ENCODE peak calls at places on chromosomes 3 and 15, in five cellular contexts. J is uterus, P is HCT116, T is esophagus squamous epithelium, Y is tibial nerve. Q is an unnamed sample.

GRCh38 chr3:99777708-99778107 is 40.0 kb upstream of the CMSS1 start:
- DNase-seq in J (no peak), P (no peak), T (no peak), Y (no peak), Q (no peak)

GRCh38 chr3:45174234-45174633 is 28.1 kb upstream of the CDCP1 start:
- DNase-seq in P (no peak), T (no peak), J (no peak), Y (no peak), Q (no peak)

GRCh38 chr3:60225848-60226247 is 1025.4 kb downstream of the FHIT start:
- DNase-seq in J (no peak), T (no peak), Y (no peak), P (no peak), Q (no peak)

GRCh38 chr3:89948008-89948407 is 840.6 kb downstream of the EPHA3 start:
- DNase-seq in T (no peak), J (no peak), P (no peak), Y (no peak), Q (no peak)

GRCh38 chr15:59879506-59879905 is 124.6 kb upstream of the FOXB1 start:
- DNase-seq in Y (no peak), T (no peak), J (no peak), P (no peak), Q (no peak)

GRCh38 chr15:65533057-65533752 is 2.9 kb downstream of the HACD3 start:
- DNase-seq in T (no peak), Y (no peak), J (no peak), P (no peak), Q (peak)

GRCh38 chr3:13208706-13209295 is 135.6 kb upstream of the IQSEC1 start:
- DNase-seq in T (no peak), J (no peak), P (no peak), Y (no peak), Q (no peak)

GRCh38 chr3:76624128-76624527 is 415.8 kb upstream of the ROBO2 start:
- DNase-seq in T (no peak), P (no peak), J (no peak), Y (no peak), Q (no peak)

GRCh38 chr3:15948403-15948802 is 150.6 kb upstream of the ANKRD28 start:
- DNase-seq in Y (no peak), P (no peak), T (no peak), J (no peak), Q (no peak)

GRCh38 chr3:25365636-25366035 is 62.4 kb upstream of the RARB start:
- DNase-seq in T (no peak), J (no peak), Y (no peak), P (no peak), Q (no peak)

GRCh38 chr15:26537653-26538052 is 235.2 kb downstream of the GABRB3 start:
- DNase-seq in Y (no peak), J (no peak), T (no peak), P (no peak), Q (no peak)

GRCh38 chr3:23920151-23920655 is 3.3 kb downstream of the RPL15 start:
- DNase-seq in P (no peak), T (no peak), J (no peak), Y (no peak), Q (peak)

GRCh38 chr3:40782086-40782721 is 257.4 kb downstream of the ZNF621 start:
- DNase-seq in J (no peak), P (no peak), Y (no peak), T (no peak), Q (no peak)

DNA sequence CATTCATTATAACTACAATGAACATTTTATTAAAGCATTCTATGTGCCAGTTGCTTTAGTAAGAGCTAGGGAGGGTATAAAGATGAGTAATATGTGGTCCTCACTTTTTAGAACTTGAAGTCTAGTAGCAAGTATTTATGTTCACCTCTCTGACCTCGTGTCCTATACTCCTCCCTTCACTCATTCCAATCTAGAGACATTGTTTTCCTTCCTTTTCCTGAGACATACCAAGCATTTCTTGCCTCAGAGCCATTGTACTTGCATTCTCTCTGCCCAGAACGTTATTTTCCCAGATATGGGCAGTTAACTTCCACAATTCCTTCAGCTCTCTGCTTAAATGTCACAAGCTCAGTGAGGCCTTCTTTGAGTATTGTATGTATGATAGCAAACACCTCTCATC is 408.6 kb downstream of the PDCD6IP start:
- DNase-seq in T (no peak), J (no peak), Y (no peak), P (no peak), Q (no peak)
- TF ChIP-seq POLR2A in T (no peak), J (no peak), Y (no peak), P (no peak), Q (no peak)

DNA sequence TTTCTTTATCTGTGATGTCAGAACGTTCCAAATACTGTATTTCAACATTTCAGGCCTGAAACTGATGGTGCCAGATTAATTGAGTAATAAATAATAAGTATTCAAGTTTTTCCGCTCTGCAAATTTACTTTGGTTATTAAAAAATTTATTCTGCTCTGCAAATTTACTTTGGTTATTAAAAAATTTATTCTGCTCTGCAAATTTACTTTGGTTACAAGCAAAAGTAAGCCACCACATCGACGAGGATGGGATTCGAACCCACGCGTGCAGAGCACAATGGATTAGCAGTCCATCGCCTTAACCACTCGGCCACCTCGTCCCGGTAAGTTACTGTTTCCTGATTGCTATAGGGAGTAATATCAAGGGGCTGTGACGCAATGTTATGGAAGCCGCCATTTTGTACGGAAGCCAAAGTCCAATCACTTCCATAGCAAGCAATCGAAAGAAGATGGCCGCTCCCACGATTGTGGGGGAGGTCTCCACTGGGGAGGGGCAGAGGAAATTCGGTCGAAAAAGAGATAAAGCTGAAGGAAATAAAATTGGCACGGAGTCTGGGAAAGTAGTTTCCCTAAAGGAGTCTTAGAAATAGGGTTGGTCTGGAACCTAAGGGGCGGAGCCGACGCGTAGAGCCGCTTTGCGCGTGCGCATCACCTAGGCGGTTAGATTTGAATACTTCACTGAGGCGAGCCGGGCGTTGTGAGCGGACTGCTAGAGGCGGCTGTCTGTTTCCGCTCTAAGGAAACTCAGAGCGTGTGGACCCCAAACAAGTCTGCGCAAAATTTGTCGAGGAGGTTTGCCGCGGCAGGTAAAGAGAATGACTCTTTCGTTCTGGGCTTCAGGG is at the start of gene KNL1:
- DNase-seq in J (peak), T (peak), P (peak), Y (peak), Q (peak)
- TF ChIP-seq POLR2A in J (no peak), T (no peak), P (peak), Y (no peak), Q (peak)

GRCh38 chr3:43105224-43105596 is 669 bp downstream of the POMGNT2 start:
- DNase-seq in Y (no peak), J (no peak), T (no peak), P (no peak), Q (no peak)

GRCh38 chr3:43106293-43106628 is 382 bp upstream of the POMGNT2 start:
- DNase-seq in Y (no peak), P (peak), T (no peak), J (no peak), Q (no peak)

GRCh38 chr3:43104786-43105185 is 1.1 kb downstream of the POMGNT2 start:
- DNase-seq in P (no peak), T (no peak), Y (no peak), J (no peak), Q (peak)

GRCh38 chr3:43104039-43104438 is 1.8 kb downstream of the POMGNT2 start:
- DNase-seq in P (no peak), Y (no peak), J (no peak), T (no peak), Q (no peak)

DNA sequence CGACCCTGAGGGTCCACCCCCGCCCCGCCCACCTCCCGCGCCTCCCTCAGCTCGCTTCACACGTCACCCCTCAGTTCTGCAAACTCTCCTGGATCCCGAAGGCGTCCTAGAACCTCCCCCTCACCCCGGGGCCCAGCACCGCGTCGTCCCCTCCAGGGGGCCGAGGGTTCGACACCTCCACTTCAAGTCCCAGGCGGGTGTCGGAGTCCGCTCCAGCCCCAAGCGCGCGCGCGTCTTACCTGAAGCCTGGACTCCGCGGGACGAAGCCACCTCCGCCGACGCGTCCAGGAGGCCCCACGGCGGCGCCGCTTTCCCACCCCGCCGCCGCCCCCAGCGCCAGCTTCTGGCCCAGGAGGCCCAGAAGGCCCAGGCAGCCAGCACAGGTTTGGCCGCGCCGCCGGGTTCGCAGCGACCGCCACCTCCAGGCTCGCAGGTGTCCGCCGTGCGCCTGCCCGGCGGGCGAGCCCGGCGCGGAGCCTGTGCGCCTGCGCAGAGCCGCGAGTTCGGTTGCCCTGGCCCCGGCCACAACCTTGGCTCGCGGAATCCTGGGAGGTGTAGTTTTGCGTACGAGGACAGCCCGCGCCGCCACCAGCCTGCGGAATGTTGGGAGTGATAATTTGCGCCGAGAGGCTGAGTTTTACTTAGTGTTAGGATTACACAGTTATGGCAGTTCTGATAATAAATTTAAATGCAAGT is at the start of gene POMGNT2:
- DNase-seq in T (peak), J (peak), Y (peak), P (peak), Q (peak)
- TF ChIP-seq POLR2A in T (peak), J (peak), Y (peak), P (peak), Q (peak)

GRCh38 chr3:114307841-114308228 is 14.0 kb downstream of the TIGIT start:
- DNase-seq in J (no peak), P (no peak), T (no peak), Y (no peak), Q (no peak)
- TF ChIP-seq POLR2A in J (no peak), P (no peak), T (no peak), Y (no peak), Q (no peak)

DNA sequence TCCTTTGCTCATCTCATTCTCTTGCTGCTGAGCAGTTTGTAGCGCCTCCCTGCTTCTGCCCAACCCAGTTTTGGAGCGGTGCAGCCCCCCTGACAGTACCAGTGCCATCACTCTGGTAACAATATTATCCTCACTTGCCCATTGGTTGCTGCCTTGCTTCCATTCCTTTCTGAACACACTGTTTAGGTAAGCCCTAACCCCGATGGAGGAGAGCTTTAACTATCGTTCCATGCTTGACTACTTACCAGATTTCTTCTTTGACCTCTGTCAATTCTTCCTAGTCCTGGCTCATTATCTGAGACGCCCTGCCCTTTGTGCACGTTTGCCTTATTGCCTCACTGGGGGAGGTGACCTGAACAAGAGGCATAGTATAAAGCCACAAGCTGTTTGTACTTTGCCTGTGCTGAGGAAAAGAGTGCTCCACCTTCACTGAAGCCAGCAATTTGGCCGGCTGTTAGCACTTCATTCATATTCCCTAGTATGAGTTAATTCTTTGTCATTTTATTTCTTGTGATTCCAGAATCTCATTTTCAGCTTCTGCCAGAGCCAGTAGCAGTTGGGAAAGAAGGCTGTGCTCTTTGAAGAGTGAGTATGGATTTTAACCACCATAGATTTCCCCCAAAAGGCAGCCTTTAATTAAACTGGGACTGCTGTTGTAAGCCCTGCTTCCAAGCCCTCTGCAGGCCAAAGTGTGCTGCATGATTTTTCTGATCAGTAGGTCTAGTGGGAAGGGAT is 11.9 kb downstream of the ABHD6 start:
- DNase-seq in P (no peak), Y (no peak), J (no peak), T (no peak), Q (no peak)
- TF ChIP-seq POLR2A in P (no peak), Y (no peak), J (no peak), T (no peak), Q (no peak)

DNA sequence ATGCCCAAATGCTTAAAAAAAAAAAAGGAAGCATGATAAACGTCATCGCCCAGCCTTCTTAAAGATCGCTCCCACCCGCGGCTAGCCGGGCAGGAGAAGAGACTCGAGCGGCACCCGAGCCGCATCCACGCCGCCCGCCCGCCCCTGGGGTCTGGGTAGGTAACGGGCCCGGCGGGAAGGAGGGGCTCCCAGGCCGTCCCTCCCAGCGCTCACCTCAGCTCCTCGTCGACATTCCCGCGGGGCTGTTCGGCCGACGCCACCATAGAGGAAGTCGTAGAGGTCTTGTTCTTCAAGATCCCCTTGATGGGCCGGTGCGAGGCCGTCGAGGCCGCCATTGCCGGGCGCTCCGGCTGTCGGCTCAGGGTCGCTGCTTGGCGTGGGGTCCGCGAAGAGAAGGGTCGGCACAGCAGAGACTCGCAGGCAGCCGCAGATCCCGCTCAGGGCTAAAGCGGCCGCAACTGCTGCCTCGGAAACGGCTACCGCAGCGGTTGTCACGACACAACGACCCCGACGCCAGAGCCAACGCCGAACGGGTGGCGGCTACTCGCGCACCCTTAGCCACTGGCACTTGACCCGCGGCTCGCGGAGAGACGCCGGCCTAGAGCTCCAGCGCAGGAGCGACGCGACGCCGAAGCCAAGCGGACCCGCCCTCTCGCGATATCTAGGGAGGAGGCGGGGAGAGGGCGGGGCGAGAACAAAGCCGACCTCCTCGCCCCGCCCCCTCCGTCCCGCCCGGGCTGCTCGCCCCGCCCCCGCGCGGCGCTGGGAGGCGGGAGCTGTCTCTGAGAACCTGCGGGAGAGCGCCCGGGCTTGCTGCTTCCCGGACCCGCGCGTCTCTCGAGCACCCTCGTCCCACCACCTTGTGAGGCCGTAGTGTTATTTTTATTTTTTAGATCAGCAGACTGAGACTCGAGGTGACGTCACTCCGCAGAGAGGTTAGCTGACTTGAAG is at the start of gene PPP1R2:
- DNase-seq in Y (peak), T (peak), P (peak), J (peak), Q (peak)
- TF ChIP-seq POLR2A in Y (peak), T (peak), P (peak), J (peak), Q (peak)

GRCh38 chr15:37099321-37100108 is 834 bp downstream of the MEIS2 start:
- DNase-seq in J (peak), P (peak), T (no peak), Y (no peak), Q (peak)
- TF ChIP-seq POLR2A in J (no peak), P (no peak), T (no peak), Y (no peak), Q (no peak)

DNA sequence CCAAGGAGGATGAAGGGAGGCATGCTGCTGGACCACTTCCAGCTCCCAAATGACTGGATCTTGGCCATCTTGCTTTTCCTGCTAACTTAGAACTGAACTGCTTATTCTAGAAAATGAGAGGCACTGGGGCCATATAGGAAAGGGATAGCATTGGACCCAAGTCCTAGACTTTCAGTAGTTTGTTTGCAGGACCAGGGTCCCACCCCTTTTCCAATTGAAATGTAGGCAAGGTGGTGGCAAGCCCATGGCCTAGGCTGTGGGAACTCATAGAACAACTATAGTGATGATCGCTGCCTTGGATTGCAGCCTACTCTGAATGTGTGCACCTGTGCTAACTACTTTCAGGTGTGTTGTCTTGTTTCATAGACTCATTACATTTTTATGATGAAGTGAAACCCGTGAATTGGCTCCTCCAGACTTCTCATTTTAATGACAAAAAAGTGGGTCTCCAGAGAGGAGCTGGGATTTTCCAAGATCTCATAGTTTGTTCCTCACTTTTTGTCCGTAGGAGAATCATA is 50.3 kb downstream of the TGFBR2 start:
- DNase-seq in Y (no peak), P (no peak), J (no peak), T (no peak), Q (no peak)
- TF ChIP-seq POLR2A in Y (no peak), P (no peak), J (no peak), T (no peak), Q (no peak)

GRCh38 chr3:194134231-194134756 is 1.7 kb upstream of the HES1 start:
- DNase-seq in T (no peak), Y (peak), P (no peak), J (no peak), Q (peak)

GRCh38 chr3:194135806-194136518 is at the start of gene HES1:
- DNase-seq in P (peak), T (no peak), Y (peak), J (peak), Q (peak)

GRCh38 chr3:194133661-194134230 is 2.2 kb upstream of the HES1 start:
- DNase-seq in Y (no peak), T (no peak), J (peak), P (no peak), Q (peak)

GRCh38 chr3:194135516-194135805 is 487 bp upstream of the HES1 start:
- DNase-seq in P (no peak), J (no peak), T (no peak), Y (no peak), Q (no peak)

GRCh38 chr3:194134757-194135515 is 1.0 kb upstream of the HES1 start:
- DNase-seq in J (peak), Y (peak), T (peak), P (peak), Q (peak)
- TF ChIP-seq POLR2A in J (peak), Y (no peak), T (peak), P (no peak), Q (no peak)